ENCODE peak calls at places on chromosomes 5 and 9, in ten cellular contexts. One of them, this sample, is unnamed.
A peak's percentile ranks its signal among the peaks of the same experiment; 100 is the strongest.

GRCh38 chr5:132510076-132510475 is 19.5 kb upstream of the IRF1 start:
- DNase-seq in cardiac fibroblast: peak; percentile 87
- DNase-seq in MCF 10A: peak; percentile 52
- DNase-seq in A673: no peak
- DNase-seq in fibroblast of lung: peak; percentile 92
- DNase-seq in cardiac muscle cell: no peak
- DNase-seq in transverse colon: no peak
- DNase-seq in OCI-LY7: no peak
- DNase-seq in GM13976: no peak
- DNase-seq in heart right ventricle: no peak
- DNase-seq in this sample: no peak

GRCh38 chr9:124555043-124555442 is 47.8 kb upstream of the NR5A1 start:
- DNase-seq in A673: no peak
- DNase-seq in MCF 10A: no peak
- DNase-seq in heart right ventricle: no peak
- DNase-seq in cardiac muscle cell: no peak
- DNase-seq in fibroblast of lung: no peak
- DNase-seq in GM13976: no peak
- DNase-seq in transverse colon: no peak
- DNase-seq in OCI-LY7: no peak
- DNase-seq in cardiac fibroblast: no peak
- DNase-seq in this sample: no peak

GRCh38 chr5:140926903-140927573 is 939 bp downstream of the PCDHAC1 start:
- DNase-seq in A673: peak; percentile 77
- DNase-seq in cardiac muscle cell: peak; percentile 10
- DNase-seq in fibroblast of lung: peak; percentile 1
- DNase-seq in heart right ventricle: no peak
- DNase-seq in transverse colon: no peak
- DNase-seq in OCI-LY7: no peak
- DNase-seq in GM13976: no peak
- DNase-seq in cardiac fibroblast: peak; percentile 11
- DNase-seq in MCF 10A: no peak
- DNase-seq in this sample: no peak

GRCh38 chr5:142290574-142291299 is 34.1 kb downstream of the SPRY4 start:
- DNase-seq in GM13976: no peak
- DNase-seq in heart right ventricle: no peak
- DNase-seq in fibroblast of lung: peak; percentile 70
- DNase-seq in transverse colon: no peak
- DNase-seq in MCF 10A: no peak
- DNase-seq in OCI-LY7: no peak
- DNase-seq in cardiac muscle cell: no peak
- DNase-seq in A673: peak; percentile 98
- DNase-seq in cardiac fibroblast: peak; percentile 42
- DNase-seq in this sample: no peak

GRCh38 chr9:109568568-109569210 is 70.6 kb upstream of the PTPN3 start:
- DNase-seq in A673: no peak
- DNase-seq in heart right ventricle: peak; percentile 44
- DNase-seq in fibroblast of lung: no peak
- DNase-seq in cardiac fibroblast: no peak
- DNase-seq in MCF 10A: no peak
- DNase-seq in OCI-LY7: no peak
- DNase-seq in GM13976: no peak
- DNase-seq in cardiac muscle cell: no peak
- DNase-seq in transverse colon: no peak
- DNase-seq in this sample: no peak

GRCh38 chr5:19795218-19795617 is 192.8 kb downstream of the CDH18 start:
- DNase-seq in A673: peak; percentile 1
- DNase-seq in heart right ventricle: no peak
- DNase-seq in OCI-LY7: no peak
- DNase-seq in transverse colon: no peak
- DNase-seq in cardiac muscle cell: no peak
- DNase-seq in GM13976: no peak
- DNase-seq in MCF 10A: peak; percentile 32
- DNase-seq in fibroblast of lung: peak; percentile 26
- DNase-seq in cardiac fibroblast: peak; percentile 44
- DNase-seq in this sample: no peak

GRCh38 chr5:83255268-83255667 is 177.9 kb downstream of the XRCC4 start:
- DNase-seq in cardiac fibroblast: peak; percentile 54
- DNase-seq in cardiac muscle cell: no peak
- DNase-seq in OCI-LY7: no peak
- DNase-seq in fibroblast of lung: peak; percentile 80
- DNase-seq in GM13976: no peak
- DNase-seq in A673: no peak
- DNase-seq in MCF 10A: no peak
- DNase-seq in transverse colon: no peak
- DNase-seq in heart right ventricle: no peak
- DNase-seq in this sample: no peak

GRCh38 chr5:56419667-56420066 is 186.5 kb upstream of the ANKRD55 start:
- DNase-seq in A673: no peak
- DNase-seq in MCF 10A: no peak
- DNase-seq in heart right ventricle: no peak
- DNase-seq in transverse colon: no peak
- DNase-seq in fibroblast of lung: no peak
- DNase-seq in cardiac muscle cell: no peak
- DNase-seq in GM13976: no peak
- DNase-seq in cardiac fibroblast: no peak
- DNase-seq in OCI-LY7: no peak
- DNase-seq in this sample: no peak

GRCh38 chr5:139468421-139468931 is 2.3 kb upstream of the SMIM33 start:
- DNase-seq in fibroblast of lung: no peak
- DNase-seq in cardiac muscle cell: peak; percentile 48
- DNase-seq in A673: no peak
- DNase-seq in GM13976: no peak
- DNase-seq in heart right ventricle: no peak
- DNase-seq in MCF 10A: peak; percentile 45
- DNase-seq in cardiac fibroblast: no peak
- DNase-seq in transverse colon: no peak
- DNase-seq in OCI-LY7: no peak
- DNase-seq in this sample: no peak

GRCh38 chr9:111631071-111631971 is at the start of gene DNAJC25:
- DNase-seq in OCI-LY7: peak; percentile 99
- DNase-seq in transverse colon: peak; percentile 97
- DNase-seq in A673: peak; percentile 99
- DNase-seq in GM13976: peak; percentile 100
- DNase-seq in cardiac fibroblast: peak; percentile 99
- DNase-seq in fibroblast of lung: peak; percentile 99
- DNase-seq in MCF 10A: peak; percentile 98
- DNase-seq in cardiac muscle cell: peak; percentile 97
- DNase-seq in heart right ventricle: peak; percentile 96
- DNase-seq in this sample: peak; percentile 100

GRCh38 chr5:41856644-41857491 is 13.4 kb downstream of the OXCT1 start:
- DNase-seq in heart right ventricle: peak; percentile 71
- DNase-seq in MCF 10A: peak; percentile 81
- DNase-seq in A673: peak; percentile 77
- DNase-seq in fibroblast of lung: peak; percentile 48
- DNase-seq in OCI-LY7: peak; percentile 77
- DNase-seq in transverse colon: peak; percentile 26
- DNase-seq in cardiac fibroblast: peak; percentile 83
- DNase-seq in cardiac muscle cell: peak; percentile 83
- DNase-seq in GM13976: peak; percentile 42
- DNase-seq in this sample: peak; percentile 59

GRCh38 chr9:27303219-27303618 is 6.3 kb upstream of the EQTN start:
- DNase-seq in fibroblast of lung: no peak
- DNase-seq in A673: no peak
- DNase-seq in OCI-LY7: no peak
- DNase-seq in transverse colon: no peak
- DNase-seq in cardiac muscle cell: peak; percentile 21
- DNase-seq in heart right ventricle: no peak
- DNase-seq in GM13976: no peak
- DNase-seq in MCF 10A: peak; percentile 15
- DNase-seq in cardiac fibroblast: peak; percentile 13
- DNase-seq in this sample: no peak

GRCh38 chr5:158759276-158759675 is 340.4 kb downstream of the EBF1 start:
- DNase-seq in cardiac fibroblast: no peak
- DNase-seq in OCI-LY7: no peak
- DNase-seq in A673: peak; percentile 2
- DNase-seq in MCF 10A: no peak
- DNase-seq in heart right ventricle: no peak
- DNase-seq in GM13976: no peak
- DNase-seq in fibroblast of lung: no peak
- DNase-seq in transverse colon: no peak
- DNase-seq in cardiac muscle cell: no peak
- DNase-seq in this sample: no peak

GRCh38 chr5:111494350-111494999 is 17.9 kb downstream of the STARD4 start:
- DNase-seq in heart right ventricle: no peak
- DNase-seq in MCF 10A: peak; percentile 83
- DNase-seq in A673: peak; percentile 1
- DNase-seq in fibroblast of lung: no peak
- DNase-seq in GM13976: no peak
- DNase-seq in cardiac fibroblast: no peak
- DNase-seq in OCI-LY7: no peak
- DNase-seq in transverse colon: no peak
- DNase-seq in cardiac muscle cell: no peak
- DNase-seq in this sample: no peak
- TF ChIP-seq CTCF in heart right ventricle: no peak
- TF ChIP-seq CTCF in MCF 10A: no peak
- TF ChIP-seq CTCF in A673: no peak
- TF ChIP-seq CTCF in fibroblast of lung: no peak
- TF ChIP-seq CTCF in GM13976: no peak
- TF ChIP-seq CTCF in cardiac fibroblast: no peak
- TF ChIP-seq CTCF in OCI-LY7: no peak
- TF ChIP-seq CTCF in transverse colon: no peak
- TF ChIP-seq CTCF in cardiac muscle cell: no peak
- TF ChIP-seq CTCF in this sample: no peak

DNA sequence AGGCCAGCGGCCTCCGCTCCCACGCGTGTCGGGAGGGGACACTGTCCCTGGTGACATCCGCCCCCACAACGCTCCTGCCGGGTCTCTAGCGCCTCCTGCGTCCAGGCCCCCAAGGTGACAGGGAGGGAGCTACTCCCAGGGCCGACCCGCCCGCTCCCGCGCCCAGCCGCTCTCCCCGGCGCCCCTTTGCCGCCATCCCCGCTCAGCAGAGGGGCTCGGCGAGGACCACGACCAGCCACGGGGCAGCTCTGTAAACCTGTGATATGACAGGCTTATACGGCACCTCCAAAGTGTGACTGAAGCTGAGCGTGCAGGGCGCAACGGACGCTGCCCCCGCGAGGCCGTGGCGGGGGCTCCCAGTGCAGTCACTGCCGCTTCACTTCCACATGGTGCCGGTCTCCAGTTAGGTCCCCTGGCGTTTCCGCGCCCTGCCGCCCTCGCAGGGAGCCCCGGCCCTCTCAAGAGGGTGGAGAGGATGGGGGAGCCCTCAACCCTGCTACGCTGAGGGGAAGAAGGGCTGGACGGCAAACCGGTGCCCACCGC is 978 bp upstream of the ADCY2 start:
- DNase-seq in cardiac fibroblast: no peak
- DNase-seq in fibroblast of lung: no peak
- DNase-seq in GM13976: no peak
- DNase-seq in cardiac muscle cell: no peak
- DNase-seq in OCI-LY7: no peak
- DNase-seq in A673: no peak
- DNase-seq in MCF 10A: no peak
- DNase-seq in heart right ventricle: no peak
- DNase-seq in transverse colon: no peak
- DNase-seq in this sample: no peak
- TF ChIP-seq CTCF in cardiac fibroblast: no peak
- TF ChIP-seq CTCF in fibroblast of lung: no peak
- TF ChIP-seq CTCF in GM13976: no peak
- TF ChIP-seq CTCF in cardiac muscle cell: no peak
- TF ChIP-seq CTCF in OCI-LY7: no peak
- TF ChIP-seq CTCF in A673: no peak
- TF ChIP-seq CTCF in MCF 10A: no peak
- TF ChIP-seq CTCF in heart right ventricle: peak; percentile 6
- TF ChIP-seq CTCF in transverse colon: no peak
- TF ChIP-seq CTCF in this sample: no peak

GRCh38 chr5:154754460-154755360 is 467 bp upstream of the LARP1 start:
- DNase-seq in cardiac fibroblast: peak; percentile 99
- DNase-seq in A673: peak; percentile 99
- DNase-seq in cardiac muscle cell: peak; percentile 100
- DNase-seq in GM13976: peak; percentile 98
- DNase-seq in heart right ventricle: peak; percentile 100
- DNase-seq in transverse colon: peak; percentile 100
- DNase-seq in OCI-LY7: peak; percentile 99
- DNase-seq in MCF 10A: peak; percentile 100
- DNase-seq in fibroblast of lung: peak; percentile 98
- DNase-seq in this sample: peak; percentile 99
- TF ChIP-seq CTCF in cardiac fibroblast: peak; percentile 28
- TF ChIP-seq CTCF in A673: peak; percentile 48
- TF ChIP-seq CTCF in cardiac muscle cell: peak; percentile 45
- TF ChIP-seq CTCF in GM13976: peak; percentile 58
- TF ChIP-seq CTCF in heart right ventricle: peak; percentile 53
- TF ChIP-seq CTCF in transverse colon: peak; percentile 21
- TF ChIP-seq CTCF in OCI-LY7: peak; percentile 59
- TF ChIP-seq CTCF in MCF 10A: peak; percentile 34
- TF ChIP-seq CTCF in fibroblast of lung: peak; percentile 36
- TF ChIP-seq CTCF in this sample: peak; percentile 30

GRCh38 chr9:133536536-133536935 is 2.0 kb downstream of the ADAMTSL2 start:
- DNase-seq in MCF 10A: no peak
- DNase-seq in cardiac fibroblast: no peak
- DNase-seq in transverse colon: no peak
- DNase-seq in OCI-LY7: no peak
- DNase-seq in GM13976: no peak
- DNase-seq in cardiac muscle cell: no peak
- DNase-seq in fibroblast of lung: no peak
- DNase-seq in heart right ventricle: no peak
- DNase-seq in A673: no peak
- DNase-seq in this sample: no peak

GRCh38 chr9:133535285-133535877 is 877 bp downstream of the ADAMTSL2 start:
- DNase-seq in MCF 10A: no peak
- DNase-seq in A673: no peak
- DNase-seq in GM13976: no peak
- DNase-seq in transverse colon: no peak
- DNase-seq in fibroblast of lung: no peak
- DNase-seq in cardiac muscle cell: no peak
- DNase-seq in OCI-LY7: no peak
- DNase-seq in heart right ventricle: no peak
- DNase-seq in cardiac fibroblast: no peak
- DNase-seq in this sample: no peak

GRCh38 chr9:133537257-133537656 is 2.8 kb downstream of the ADAMTSL2 start:
- DNase-seq in OCI-LY7: no peak
- DNase-seq in cardiac muscle cell: no peak
- DNase-seq in A673: no peak
- DNase-seq in MCF 10A: no peak
- DNase-seq in heart right ventricle: no peak
- DNase-seq in cardiac fibroblast: no peak
- DNase-seq in GM13976: no peak
- DNase-seq in fibroblast of lung: no peak
- DNase-seq in transverse colon: no peak
- DNase-seq in this sample: no peak

GRCh38 chr9:133534346-133535284 is at the start of gene ADAMTSL2:
- DNase-seq in transverse colon: peak; percentile 55
- DNase-seq in A673: peak; percentile 33
- DNase-seq in GM13976: peak; percentile 64
- DNase-seq in heart right ventricle: peak; percentile 77
- DNase-seq in OCI-LY7: no peak
- DNase-seq in MCF 10A: no peak
- DNase-seq in cardiac muscle cell: peak; percentile 87
- DNase-seq in fibroblast of lung: peak; percentile 64
- DNase-seq in cardiac fibroblast: peak; percentile 87
- DNase-seq in this sample: peak; percentile 72

DNA sequence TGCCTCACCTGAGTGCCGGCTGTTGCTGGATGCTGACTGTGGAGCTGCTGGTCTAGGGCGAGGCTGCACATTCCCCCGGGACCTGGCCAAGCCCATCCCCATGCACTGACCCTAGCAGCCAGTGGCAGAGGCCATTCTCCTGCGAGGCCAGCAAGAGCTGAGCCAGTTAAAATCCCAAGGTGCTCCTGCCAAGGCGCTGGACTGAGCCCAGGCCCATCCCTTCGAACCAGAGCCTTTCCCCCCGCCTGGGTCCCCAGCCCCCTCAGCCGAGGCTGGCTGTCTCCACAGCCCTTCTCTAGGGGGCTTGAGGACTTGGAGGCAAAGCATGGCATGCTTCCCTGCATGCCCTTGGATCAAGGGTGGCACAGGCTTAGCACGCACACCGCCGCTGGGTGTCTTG is 1.6 kb downstream of the ADAMTSL2 start:
- DNase-seq in OCI-LY7: no peak
- DNase-seq in transverse colon: no peak
- DNase-seq in cardiac muscle cell: no peak
- DNase-seq in A673: no peak
- DNase-seq in GM13976: no peak
- DNase-seq in heart right ventricle: no peak
- DNase-seq in MCF 10A: no peak
- DNase-seq in cardiac fibroblast: no peak
- DNase-seq in fibroblast of lung: no peak
- DNase-seq in this sample: no peak
- TF ChIP-seq CTCF in OCI-LY7: no peak
- TF ChIP-seq CTCF in transverse colon: no peak
- TF ChIP-seq CTCF in cardiac muscle cell: no peak
- TF ChIP-seq CTCF in A673: no peak
- TF ChIP-seq CTCF in GM13976: no peak
- TF ChIP-seq CTCF in heart right ventricle: no peak
- TF ChIP-seq CTCF in MCF 10A: no peak
- TF ChIP-seq CTCF in cardiac fibroblast: no peak
- TF ChIP-seq CTCF in fibroblast of lung: no peak
- TF ChIP-seq CTCF in this sample: no peak